ENCODE peak calls at places on chromosomes 6 and 20, in seven cellular contexts. B is stimulated activated CD4-positive, alpha-beta T cell treated with anti-CD3 and anti-CD28 coated beads, TNF-alpha, amount 100 ng/mL, for 1 hour; U is body of pancreas; K is heart left ventricle; I is naive thymus-derived CD8-positive, alpha-beta T cell; V is NCI-H774; T is GM10248. P is an unnamed sample.

GRCh38 chr6:165227644-165228329 is 81.6 kb downstream of the C6orf118 start:
- DNase-seq in B (no peak), U (no peak), K (no peak), I (no peak), V (no peak), T (no peak), P (no peak)

GRCh38 chr6:15320683-15321082 is 74.8 kb downstream of the JARID2 start:
- DNase-seq in B (no peak), U (no peak), K (no peak), I (no peak), V (no peak), T (no peak), P (no peak)

GRCh38 chr20:48959902-48960550 is 38.5 kb downstream of the ARFGEF2 start:
- DNase-seq in B (no peak), U (no peak), K (no peak), I (no peak), V (no peak), T (no peak), P (no peak)

GRCh38 chr6:29826271-29826670 is 1.4 kb upstream of the HLA-G start:
- DNase-seq in B (no peak), U (no peak), K (no peak), I (no peak), V (no peak), T (no peak), P (no peak)

GRCh38 chr6:963456-963855 is 270.5 kb upstream of the EXOC2 start:
- DNase-seq in B (no peak), U (no peak), K (no peak), I (no peak), V (no peak), T (no peak), P (no peak)

GRCh38 chr20:61886721-61887658 is 178.7 kb downstream of the TAF4 start:
- DNase-seq in B (no peak), U (peak; percentile 32), K (no peak), I (no peak), V (peak; percentile 29), T (peak; percentile 51), P (peak; percentile 64)

GRCh38 chr6:27503436-27504030 is 30.6 kb upstream of the ZNF184 start:
- DNase-seq in B (peak; percentile 51), U (peak; percentile 61), K (peak; percentile 49), I (peak; percentile 65), V (peak; percentile 55), T (no peak), P (peak; percentile 85)

GRCh38 chr6:69379518-69379917 is 417.3 kb downstream of the LMBRD1 start:
- DNase-seq in B (no peak), U (no peak), K (peak; percentile 17), I (no peak), V (no peak), T (no peak), P (no peak)

GRCh38 chr6:159720708-159721107 is 6.6 kb upstream of the WTAP start:
- DNase-seq in B (no peak), U (peak; percentile 59), K (no peak), I (peak; percentile 21), V (peak; percentile 53), T (peak; percentile 48), P (peak; percentile 49)

GRCh38 chr6:113513086-113513485 is 344.1 kb upstream of the MARCKS start:
- DNase-seq in B (no peak), U (no peak), K (no peak), I (no peak), V (no peak), T (no peak), P (no peak)

GRCh38 chr6:44037847-44038542 is 89.3 kb downstream of the MRPL14 start:
- DNase-seq in B (no peak), U (no peak), K (no peak), I (no peak), V (no peak), T (no peak), P (no peak)

GRCh38 chr6:128250370-128251070 is 269.9 kb downstream of the PTPRK start:
- DNase-seq in B (no peak), U (no peak), K (no peak), I (no peak), V (no peak), T (no peak), P (no peak)

GRCh38 chr6:88989215-88989614 is 25.8 kb upstream of the RNGTT start:
- DNase-seq in B (no peak), U (peak; percentile 69), K (no peak), I (no peak), V (no peak), T (no peak), P (no peak)

GRCh38 chr20:20414640-20415274 is 46.9 kb downstream of the INSM1 start:
- DNase-seq in B (no peak), U (no peak), K (no peak), I (no peak), V (no peak), T (no peak), P (no peak)

GRCh38 chr6:21601341-21601740 is 7.8 kb downstream of the SOX4 start:
- DNase-seq in B (no peak), U (no peak), K (no peak), I (no peak), V (no peak), T (no peak), P (no peak)

GRCh38 chr20:20930500-20930899 is 175.7 kb downstream of the LINC00237 start:
- DNase-seq in B (no peak), U (no peak), K (no peak), I (no peak), V (no peak), T (no peak), P (no peak)

GRCh38 chr6:130425532-130425931 is 59.7 kb downstream of the TMEM200A start:
- DNase-seq in B (no peak), U (no peak), K (no peak), I (no peak), V (no peak), T (no peak), P (no peak)

GRCh38 chr6:52741872-52742271 is 21.4 kb downstream of the GSTA2 start:
- DNase-seq in B (no peak), U (no peak), K (no peak), I (no peak), V (no peak), T (no peak), P (no peak)

GRCh38 chr20:15584507-15584906 is 988.7 kb downstream of the KIF16B start:
- DNase-seq in B (no peak), U (no peak), K (no peak), I (no peak), V (no peak), T (no peak), P (no peak)

GRCh38 chr6:36911946-36912555 is 26.3 kb downstream of the C6orf89 start:
- DNase-seq in B (no peak), U (no peak), K (no peak), I (peak; percentile 7), V (no peak), T (no peak), P (no peak)

GRCh38 chr20:5806457-5807263 is 56.5 kb downstream of the SHLD1 start:
- DNase-seq in B (no peak), U (no peak), K (no peak), I (no peak), V (no peak), T (no peak), P (no peak)